ENCODE peak calls at places on chromosomes 16 and 17, in nine cellular contexts. N is ascending aorta; B is cardiac muscle cell; I is body of pancreas; C is prostate gland; S is osteoblast; M is H1; V is CD4-positive, alpha-beta memory T cell; J is psoas muscle. K is an unnamed sample.

GRCh38 chr16:78230832-78231231 is 131.4 kb downstream of the WWOX start:
- DNase-seq in N (no peak), B (no peak), C (peak; percentile 86), J (no peak), S (peak; percentile 42), M (no peak), I (no peak), V (no peak), K (no peak)

GRCh38 chr17:76492250-76492988 is 8.8 kb downstream of the RHBDF2 start:
- DNase-seq in I (no peak), S (no peak), M (no peak), B (no peak), N (no peak), J (no peak), C (no peak), V (peak; percentile 41), K (no peak)

GRCh38 chr17:66665194-66665593 is 169.7 kb upstream of the CACNG5 start:
- DNase-seq in S (no peak), M (no peak), V (no peak), C (no peak), I (no peak), B (no peak), N (no peak), J (no peak), K (no peak)

GRCh38 chr17:11618861-11619566 is 20.7 kb downstream of the DNAH9 start:
- DNase-seq in V (no peak), S (no peak), B (no peak), J (no peak), M (no peak), I (peak; percentile 92), N (no peak), C (peak; percentile 72), K (no peak)

GRCh38 chr17:31052187-31052889 is 42.4 kb upstream of the NF1 start:
- DNase-seq in V (no peak), S (peak; percentile 93), I (peak; percentile 16), N (peak; percentile 48), C (peak; percentile 79), J (peak; percentile 75), B (no peak), M (no peak), K (peak; percentile 95)

GRCh38 chr16:10675861-10676260 is 18.9 kb downstream of the TEKT5 start:
- DNase-seq in V (no peak), N (no peak), J (no peak), C (no peak), I (no peak), B (no peak), S (no peak), M (no peak), K (no peak)

GRCh38 chr16:30395155-30395991 is at the start of gene ZNF48:
- DNase-seq in M (no peak), S (peak; percentile 99), I (peak; percentile 88), B (peak; percentile 97), V (no peak), N (no peak), J (peak; percentile 95), C (peak; percentile 84), K (no peak)

GRCh38 chr17:75845058-75845711 is 981 bp upstream of the UNC13D start:
- DNase-seq in M (peak; percentile 57), V (peak; percentile 73), S (peak; percentile 99), J (peak; percentile 97), N (peak; percentile 82), B (peak; percentile 84), C (peak; percentile 92), I (peak; percentile 96), K (no peak)

GRCh38 chr17:42088736-42089135 is 9.5 kb downstream of the ZNF385C start:
- DNase-seq in J (no peak), I (no peak), V (no peak), M (no peak), C (no peak), N (no peak), B (no peak), S (peak; percentile 39), K (no peak)

GRCh38 chr16:1770328-1771071 is 843 bp downstream of the NME3 start:
- DNase-seq in M (no peak), C (peak; percentile 79), J (peak; percentile 84), I (peak; percentile 83), N (no peak), B (no peak), S (peak; percentile 99), V (peak; percentile 76), K (no peak)

GRCh38 chr17:75604034-75604695 is 16.6 kb downstream of the MYO15B start:
- DNase-seq in V (no peak), B (no peak), I (no peak), N (no peak), J (no peak), M (no peak), S (no peak), C (no peak), K (no peak)

GRCh38 chr17:12133183-12133582 is 112.5 kb downstream of the MAP2K4 start:
- DNase-seq in I (no peak), V (no peak), N (no peak), S (no peak), B (no peak), C (no peak), J (no peak), M (no peak), K (no peak)

GRCh38 chr17:55513885-55514590 is 2.8 kb upstream of the SMIM36 start:
- DNase-seq in B (peak; percentile 83), I (peak; percentile 69), N (peak; percentile 12), C (peak; percentile 73), J (no peak), S (peak; percentile 78), M (peak; percentile 36), V (peak; percentile 57), K (peak; percentile 11)

GRCh38 chr16:65947951-65948350 is 418.5 kb upstream of the CDH5 start:
- DNase-seq in N (no peak), I (no peak), V (no peak), C (no peak), M (no peak), B (no peak), J (no peak), S (no peak), K (no peak)

GRCh38 chr16:14302399-14303181 is 231.5 kb downstream of the MRTFB start:
- DNase-seq in I (peak; percentile 45), M (no peak), N (no peak), C (no peak), B (peak; percentile 73), S (peak; percentile 94), V (no peak), J (peak; percentile 78), K (no peak)

GRCh38 chr17:17994271-17994670 is 21.6 kb downstream of the DRC3 start:
- DNase-seq in S (peak; percentile 73), M (peak; percentile 53), B (peak; percentile 62), J (no peak), N (no peak), C (no peak), V (no peak), I (no peak), K (no peak)

GRCh38 chr17:51372345-51373004 is 112.1 kb downstream of the UTP18 start:
- DNase-seq in M (no peak), I (no peak), C (no peak), S (no peak), J (no peak), B (no peak), N (peak; percentile 9), V (no peak), K (peak; percentile 17)

GRCh38 chr16:25063865-25064264 is 47.7 kb upstream of the LCMT1 start:
- DNase-seq in C (no peak), B (peak; percentile 15), M (no peak), S (peak; percentile 91), N (no peak), J (no peak), V (no peak), I (no peak), K (no peak)
- H3K4me1 ChIP-seq in C (no peaks in the 10 kb centered on the region), B (peaks cover 5% of the 10 kb centered on the region), M (no peaks in the 10 kb centered on the region), S (peaks cover 26% of the 10 kb centered on the region), N (peaks cover 8% of the 10 kb centered on the region), J (peaks cover 6% of the 10 kb centered on the region), V (peaks cover 63% of the 10 kb centered on the region), I (peaks cover 13% of the 10 kb centered on the region), K (peaks cover 6% of the 10 kb centered on the region)

GRCh38 chr16:85436636-85437160 is 176.4 kb upstream of the GSE1 start:
- DNase-seq in B (no peak), M (peak; percentile 74), S (peak; percentile 91), V (no peak), C (peak; percentile 31), N (no peak), J (no peak), I (peak; percentile 67), K (no peak)
- H3K4me1 ChIP-seq in B (peaks cover 41% of the 10 kb centered on the region), M (peaks cover 40% of the 10 kb centered on the region), S (peaks cover 13% of the 10 kb centered on the region), V (no peaks in the 10 kb centered on the region), C (peaks cover 5% of the 10 kb centered on the region), N (peaks cover 20% of the 10 kb centered on the region), J (no peaks in the 10 kb centered on the region), I (peaks cover 24% of the 10 kb centered on the region), K (no peaks in the 10 kb centered on the region)

DNA sequence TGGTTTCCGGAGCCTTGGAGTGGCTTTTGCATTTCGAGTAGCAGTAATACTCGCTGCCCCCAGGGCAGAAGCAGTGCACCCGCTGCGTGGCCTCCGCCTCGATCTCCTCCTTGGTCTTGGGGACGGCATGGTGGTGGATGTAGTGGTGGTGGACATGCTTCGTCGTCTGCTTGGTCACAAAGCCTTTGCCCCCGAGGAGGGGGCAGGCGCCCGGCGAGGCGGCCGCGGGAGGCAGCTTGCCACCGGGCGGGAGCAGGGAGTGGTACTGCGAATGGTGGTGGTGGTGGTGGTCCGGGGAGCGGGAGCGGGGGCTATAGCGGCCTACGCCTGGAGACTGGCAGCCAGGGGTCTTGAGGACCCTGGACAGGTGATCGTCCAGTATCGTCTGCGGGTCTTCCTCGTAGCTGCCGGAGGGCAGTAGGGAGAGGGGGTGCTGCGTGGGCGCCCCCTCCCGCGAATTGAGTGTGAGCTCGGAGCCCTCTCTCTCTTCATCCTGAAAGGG is 24.1 kb downstream of the AXIN2 start:
- DNase-seq in B (no peak), N (no peak), S (no peak), J (no peak), V (no peak), M (no peak), I (no peak), C (no peak), K (no peak)
- H3K4me1 ChIP-seq in B (peaks cover 2% of the 10 kb centered on the region), N (peaks cover 18% of the 10 kb centered on the region), S (peaks cover 6% of the 10 kb centered on the region), J (peaks cover 19% of the 10 kb centered on the region), V (peaks cover 17% of the 10 kb centered on the region), M (peaks cover 12% of the 10 kb centered on the region), I (peaks cover 2% of the 10 kb centered on the region), C (no peaks in the 10 kb centered on the region), K (no peaks in the 10 kb centered on the region)

GRCh38 chr16:85372627-85373372 is 240.3 kb upstream of the GSE1 start:
- DNase-seq in S (peak; percentile 97), I (no peak), C (no peak), B (no peak), V (no peak), M (no peak), J (peak; percentile 80), N (peak; percentile 74), K (no peak)
- H3K4me1 ChIP-seq in S (peaks cover 48% of the 10 kb centered on the region), I (peaks cover 23% of the 10 kb centered on the region), C (peaks cover 18% of the 10 kb centered on the region), B (peaks cover 6% of the 10 kb centered on the region), V (no peaks in the 10 kb centered on the region), M (peaks cover 5% of the 10 kb centered on the region), J (peaks cover 25% of the 10 kb centered on the region), N (peaks cover 55% of the 10 kb centered on the region), K (peaks cover 29% of the 10 kb centered on the region)

GRCh38 chr16:23141033-23141432 is 8.2 kb downstream of the USP31 start:
- DNase-seq in N (no peak), S (no peak), J (no peak), M (no peak), I (no peak), C (no peak), B (no peak), V (no peak), K (no peak)
- H3K4me1 ChIP-seq in N (peaks cover 25% of the 10 kb centered on the region), S (peaks cover 8% of the 10 kb centered on the region), J (peaks cover 35% of the 10 kb centered on the region), M (peaks cover 12% of the 10 kb centered on the region), I (peaks cover 32% of the 10 kb centered on the region), C (peaks cover 4% of the 10 kb centered on the region), B (peaks cover 47% of the 10 kb centered on the region), V (no peaks in the 10 kb centered on the region), K (peaks cover 56% of the 10 kb centered on the region)